ENCODE peak calls at places on chromosomes 7 and 10, in nine cellular contexts. Q is IMR-90; H is gastrocnemius medialis; K is GM23248; Y is CD8-positive, alpha-beta memory T cell; I is heart right ventricle; W is Karpas-422; O is aorta; R is cardiac muscle cell. J is an unnamed sample. For H3K27me3 and H3K4me1, the result is how much of the 10 kb centered on the place peaks cover.

GRCh38 chr10:113267616-113268015 is 285.2 kb upstream of the HABP2 start:
- DNase-seq in Q (peak), H (no peak), K (peak), Y (no peak), I (no peak), W (no peak), O (no peak), R (no peak), J (no peak)

GRCh38 chr10:109895095-109895818 is 28.1 kb downstream of the XPNPEP1 start:
- DNase-seq in Q (peak), H (peak), K (peak), Y (no peak), I (peak), W (no peak), O (peak), R (peak), J (no peak)

GRCh38 chr7:32224276-32224675 is 154.1 kb upstream of the PDE1C start:
- DNase-seq in Q (no peak), H (no peak), K (no peak), Y (no peak), I (no peak), W (no peak), O (no peak), R (no peak), J (no peak)

GRCh38 chr10:120982507-120982906 is 131.3 kb downstream of the WDR11 start:
- DNase-seq in Q (no peak), H (no peak), K (no peak), Y (no peak), I (no peak), W (no peak), O (no peak), R (no peak), J (no peak)

GRCh38 chr10:91012502-91012901 is 91.6 kb upstream of the ANKRD1 start:
- DNase-seq in Q (no peak), H (no peak), K (peak), Y (no peak), I (no peak), W (no peak), O (no peak), R (no peak), J (no peak)

GRCh38 chr7:126667742-126668366 is 584.9 kb downstream of the GRM8 start:
- DNase-seq in Q (no peak), H (no peak), K (no peak), Y (no peak), I (no peak), W (no peak), O (no peak), R (no peak), J (no peak)

GRCh38 chr10:37972396-37972795 is 4.1 kb downstream of the ZNF25 start:
- DNase-seq in Q (no peak), H (no peak), K (no peak), Y (no peak), I (no peak), W (no peak), O (no peak), R (no peak), J (no peak)

GRCh38 chr7:71883415-71883814 is 528.7 kb downstream of the CALN1 start:
- DNase-seq in Q (no peak), H (no peak), K (no peak), Y (no peak), I (no peak), W (no peak), O (no peak), R (no peak), J (no peak)

GRCh38 chr7:16926283-16926682 is 44.5 kb upstream of the AGR3 start:
- DNase-seq in Q (peak), H (no peak), K (peak), Y (no peak), I (no peak), W (peak), O (no peak), R (peak), J (no peak)

GRCh38 chr7:43431020-43431595 is 151.8 kb upstream of the STK17A start:
- DNase-seq in Q (peak), H (no peak), K (peak), Y (no peak), I (no peak), W (no peak), O (no peak), R (peak), J (no peak)

GRCh38 chr10:12729885-12730284 is 271.6 kb downstream of the CCDC3 start:
- DNase-seq in Q (no peak), H (no peak), K (no peak), Y (no peak), I (no peak), W (peak), O (no peak), R (peak), J (no peak)

GRCh38 chr7:18276380-18276779 is 219.2 kb upstream of the HDAC9 start:
- DNase-seq in Q (no peak), H (no peak), K (no peak), Y (no peak), I (no peak), W (no peak), O (no peak), R (no peak), J (no peak)

GRCh38 chr7:43942997-43943701 is 16.9 kb downstream of the UBE2D4 start:
- DNase-seq in Q (no peak), H (no peak), K (peak), Y (no peak), I (no peak), W (no peak), O (no peak), R (no peak), J (no peak)

GRCh38 chr7:54161621-54162020 is 380.6 kb upstream of the VSTM2A start:
- DNase-seq in Q (no peak), H (no peak), K (no peak), Y (no peak), I (no peak), W (no peak), O (no peak), R (no peak), J (no peak)

GRCh38 chr10:8060010-8060703 is 5.7 kb downstream of the GATA3 start:
- DNase-seq in Q (peak), H (no peak), K (peak), Y (peak), I (no peak), W (no peak), O (no peak), R (no peak), J (peak)

GRCh38 chr10:8059191-8059936 is 4.9 kb downstream of the GATA3 start:
- DNase-seq in Q (no peak), H (no peak), K (no peak), Y (no peak), I (no peak), W (no peak), O (no peak), R (no peak), J (no peak)

GRCh38 chr10:8063128-8063908 is 8.8 kb downstream of the GATA3 start:
- DNase-seq in Q (no peak), H (no peak), K (no peak), Y (no peak), I (no peak), W (no peak), O (no peak), R (no peak), J (no peak)

GRCh38 chr10:8060704-8061121 is 6.2 kb downstream of the GATA3 start:
- DNase-seq in Q (no peak), H (no peak), K (no peak), Y (no peak), I (no peak), W (no peak), O (no peak), R (no peak), J (no peak)

DNA sequence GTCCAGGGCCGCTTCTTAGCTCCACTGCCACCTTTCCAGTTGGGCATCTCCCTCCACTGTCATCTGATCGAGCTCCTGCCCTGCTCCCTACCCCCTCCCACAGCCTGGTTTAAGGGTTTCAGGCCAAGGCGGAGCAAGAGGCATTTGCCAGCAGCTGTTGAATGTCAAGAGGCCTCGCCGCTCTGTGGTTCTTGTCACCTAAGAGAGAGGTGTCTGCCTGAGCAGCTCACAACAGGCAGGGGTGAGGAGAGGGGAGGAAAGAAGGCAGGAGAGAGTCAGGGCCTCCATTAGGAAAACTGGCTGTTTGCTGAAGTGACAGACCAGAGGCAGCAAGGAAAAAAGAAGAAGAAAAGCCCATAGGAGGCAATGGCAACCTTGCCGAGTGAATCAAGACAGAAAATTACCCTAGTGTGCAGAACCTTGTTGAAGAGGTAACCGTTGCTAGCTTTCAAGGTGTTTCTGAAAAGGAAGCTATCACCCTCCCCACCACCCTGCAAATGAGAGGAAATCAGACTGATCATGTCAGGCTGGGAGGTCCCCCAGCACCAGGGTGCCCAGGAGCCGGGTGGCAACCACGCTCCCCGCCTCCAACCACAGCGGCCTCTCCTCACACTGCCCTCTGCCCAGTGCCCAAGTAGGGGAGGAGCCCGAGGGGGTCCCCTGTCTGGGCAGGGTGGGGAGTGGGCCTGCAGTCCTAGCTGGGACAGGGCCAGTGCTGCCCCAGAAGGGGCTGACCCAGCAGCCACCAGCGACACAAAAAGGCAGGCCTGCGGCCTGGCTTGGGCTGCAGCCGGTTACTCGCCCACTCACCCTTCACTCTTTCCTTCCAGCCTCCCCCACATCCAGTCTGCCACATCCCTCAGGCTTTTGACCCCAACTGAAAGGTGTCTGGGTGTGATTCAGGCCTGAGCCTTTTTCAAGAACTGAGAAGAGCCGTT is 7.1 kb downstream of the GATA3 start:
- DNase-seq in Q (no peak), H (no peak), K (no peak), Y (peak), I (no peak), W (no peak), O (no peak), R (peak), J (no peak)
- H3K27me3 ChIP-seq in Q (half or more), H (half or more), K (half or more), Y (under half), I (half or more), W (under half), O (under half), R (under half), J (under half)

GRCh38 chr7:150336746-150337145 is 4.7 kb downstream of the RARRES2 start:
- DNase-seq in Q (no peak), H (no peak), K (no peak), Y (no peak), I (no peak), W (no peak), O (no peak), R (no peak), J (no peak)
- H3K27ac ChIP-seq in Q (no peak), H (no peak), K (no peak), Y (no peak), I (no peak), W (no peak), O (no peak), R (no peak), J (no peak)

DNA sequence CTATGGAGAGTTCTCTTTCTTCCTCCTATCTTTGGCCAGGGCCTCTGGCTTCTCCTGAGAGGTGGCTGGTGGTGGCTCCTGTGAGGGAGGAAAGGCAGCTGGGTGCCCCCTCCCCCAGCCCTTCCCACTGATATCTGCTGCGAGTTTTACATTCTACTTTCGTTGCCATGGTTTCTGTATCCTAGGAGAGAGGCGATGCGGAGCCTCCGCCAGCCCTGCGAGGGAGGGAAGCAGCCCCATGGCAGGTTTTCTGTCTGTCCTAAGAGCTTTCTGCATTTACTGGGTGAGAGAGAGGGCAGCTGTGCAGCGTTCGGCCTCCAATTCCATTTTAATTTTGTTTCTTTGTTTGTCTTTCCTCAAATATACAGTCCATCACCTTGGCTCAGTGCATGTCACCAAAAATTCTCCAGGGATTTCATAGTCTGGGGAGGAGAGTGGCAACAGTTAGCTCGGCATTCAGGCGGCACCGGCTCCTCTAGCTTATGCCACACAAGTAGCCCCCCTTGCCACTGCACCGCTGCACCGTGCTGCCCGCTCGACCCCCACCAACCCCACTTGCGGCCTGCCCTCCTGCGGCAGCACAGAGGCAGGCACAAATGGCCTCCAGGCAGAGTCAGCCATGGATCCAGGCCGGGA is 20.4 kb downstream of the DNAJB12 start:
- DNase-seq in Q (peak), H (peak), K (no peak), Y (no peak), I (no peak), W (no peak), O (no peak), R (peak), J (no peak)
- H3K4me1 ChIP-seq in Q (under half), H (half or more), K (under half), Y (half or more), I (under half), W (half or more), O (under half), R (under half), J (under half)

DNA sequence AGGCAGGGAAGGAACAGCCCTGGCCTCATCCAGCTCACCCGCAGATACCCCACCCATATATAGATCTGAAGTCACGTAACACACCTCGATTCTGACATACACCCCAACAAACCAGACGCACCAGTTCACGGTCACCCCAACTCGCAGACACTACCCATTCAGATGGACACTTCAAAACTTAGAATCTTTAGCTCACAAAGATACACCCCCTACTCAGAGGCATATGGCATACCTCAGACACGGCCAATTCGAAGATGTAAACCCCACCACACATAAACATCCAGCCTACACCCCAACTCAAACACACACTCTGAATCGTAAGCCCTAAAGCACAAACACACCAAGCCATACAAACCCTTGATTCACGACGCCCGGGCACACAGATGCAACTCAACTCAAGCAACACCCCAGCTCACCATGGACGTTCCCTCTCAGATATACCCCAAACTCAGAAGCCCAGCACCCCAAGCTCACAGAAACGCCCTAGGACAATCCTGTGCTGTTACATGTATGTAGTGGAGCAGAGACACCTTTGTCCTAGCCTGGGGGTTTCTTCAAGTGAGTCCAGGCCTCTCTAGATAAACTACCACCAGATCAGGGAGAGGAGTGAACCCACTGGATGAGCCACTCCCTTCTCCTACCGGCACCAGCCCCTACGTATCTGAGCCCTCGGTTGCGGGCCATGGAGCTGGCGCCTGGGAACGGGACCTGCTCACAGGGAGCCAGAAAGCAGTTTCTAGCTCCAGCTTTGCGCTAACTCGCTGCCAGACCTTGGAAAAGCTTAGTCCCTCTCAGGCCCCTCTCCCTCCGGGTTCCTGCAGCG is 8.8 kb downstream of the PSD start:
- DNase-seq in Q (no peak), H (no peak), K (peak), Y (no peak), I (no peak), W (no peak), O (no peak), R (peak), J (no peak)
- H3K27me3 ChIP-seq in Q (half or more), H (half or more), K (under half), Y (under half), I (half or more), W (under half), O (under half), R (under half), J (half or more)

GRCh38 chr10:26528715-26529393 is 90.7 kb downstream of the APBB1IP start:
- DNase-seq in Q (no peak), H (no peak), K (no peak), Y (no peak), I (no peak), W (no peak), O (no peak), R (no peak), J (no peak)

GRCh38 chr10:26534384-26534783 is 96.2 kb downstream of the APBB1IP start:
- DNase-seq in Q (no peak), H (no peak), K (peak), Y (no peak), I (no peak), W (no peak), O (no peak), R (no peak), J (no peak)
- H3K27ac ChIP-seq in Q (no peak), H (no peak), K (no peak), Y (no peak), I (no peak), W (no peak), O (no peak), R (no peak), J (no peak)

GRCh38 chr7:131538071-131538790 is 18.2 kb downstream of the PODXL start:
- DNase-seq in Q (peak), H (peak), K (peak), Y (no peak), I (no peak), W (peak), O (peak), R (no peak), J (no peak)

GRCh38 chr7:131543298-131543697 is 13.1 kb downstream of the PODXL start:
- DNase-seq in Q (no peak), H (no peak), K (no peak), Y (no peak), I (no peak), W (no peak), O (peak), R (no peak), J (no peak)

GRCh38 chr7:131538791-131539179 is 17.6 kb downstream of the PODXL start:
- DNase-seq in Q (no peak), H (peak), K (peak), Y (no peak), I (peak), W (peak), O (peak), R (no peak), J (no peak)

GRCh38 chr7:131537581-131537980 is 18.8 kb downstream of the PODXL start:
- DNase-seq in Q (no peak), H (no peak), K (peak), Y (no peak), I (no peak), W (peak), O (peak), R (no peak), J (no peak)

DNA sequence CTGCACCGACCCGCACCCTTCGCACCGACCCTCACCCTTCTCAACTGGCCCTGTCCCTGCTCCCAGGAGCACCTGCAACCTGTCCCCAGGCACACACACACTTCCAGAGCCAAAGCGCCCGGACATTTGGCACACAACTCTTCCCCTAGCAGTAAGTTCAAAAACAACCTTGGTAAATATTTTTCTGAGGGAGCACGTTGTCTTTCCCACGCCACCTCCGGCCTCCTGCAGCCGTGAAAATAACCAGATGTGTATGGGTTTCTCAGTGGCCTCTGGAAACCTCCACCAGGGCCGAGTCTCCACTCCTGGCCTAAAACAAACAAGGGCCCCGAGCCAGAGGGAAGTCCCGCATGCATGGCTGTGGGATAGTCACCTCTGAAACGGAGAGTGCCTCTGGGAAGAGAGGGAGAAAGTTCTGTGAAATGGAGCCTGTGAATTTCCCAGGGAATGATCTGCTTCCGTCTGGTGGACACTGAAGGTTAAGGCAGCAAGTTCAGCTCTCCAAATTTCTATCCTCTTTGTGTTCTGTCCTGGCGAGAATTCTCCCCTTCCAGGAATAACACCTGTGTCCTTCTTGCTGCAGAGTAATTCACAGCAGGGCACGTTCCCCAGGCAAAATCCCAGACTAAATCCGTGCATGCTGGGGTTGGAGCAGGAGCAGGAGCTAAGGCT is 15.8 kb downstream of the PODXL start:
- DNase-seq in Q (no peak), H (peak), K (no peak), Y (no peak), I (no peak), W (no peak), O (peak), R (no peak), J (no peak)
- H3K4me1 ChIP-seq in Q (under half), H (half or more), K (under half), Y (under half), I (under half), W (under half), O (under half), R (under half), J (under half)

DNA sequence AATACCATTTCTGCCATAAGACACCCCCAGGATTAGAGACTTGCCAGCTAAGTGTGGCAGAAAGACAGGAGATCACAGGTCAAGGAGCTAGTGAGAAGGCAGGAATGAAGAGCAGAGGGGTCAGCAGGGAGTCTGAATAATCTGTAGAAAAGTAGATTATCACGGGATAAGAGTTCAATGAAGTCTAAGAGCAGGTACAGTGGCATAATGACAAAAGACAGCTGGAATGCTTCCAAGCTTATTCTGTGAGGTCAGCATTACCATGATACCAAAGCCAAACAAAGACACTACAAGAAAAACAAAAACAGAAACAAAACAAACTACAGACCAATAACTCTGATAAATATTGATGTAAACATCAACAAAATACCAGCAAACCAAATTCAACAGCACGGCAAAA is 20.8 kb downstream of the PILRA start:
- DNase-seq in Q (no peak), H (no peak), K (no peak), Y (no peak), I (no peak), W (no peak), O (no peak), R (no peak), J (no peak)
- H3K27me3 ChIP-seq in Q (half or more), H (under half), K (under half), Y (under half), I (under half), W (under half), O (under half), R (under half), J (under half)

GRCh38 chr10:11626071-11626470 is 14.6 kb upstream of the USP6NL start:
- DNase-seq in Q (no peak), H (no peak), K (no peak), Y (no peak), I (no peak), W (no peak), O (no peak), R (no peak), J (no peak)

GRCh38 chr10:11629731-11630130 is 18.3 kb upstream of the USP6NL start:
- DNase-seq in Q (no peak), H (no peak), K (no peak), Y (no peak), I (no peak), W (no peak), O (no peak), R (no peak), J (no peak)

GRCh38 chr10:11625019-11625735 is 13.7 kb upstream of the USP6NL start:
- DNase-seq in Q (no peak), H (no peak), K (no peak), Y (no peak), I (no peak), W (peak), O (no peak), R (no peak), J (no peak)
- H3K27ac ChIP-seq in Q (no peak), H (no peak), K (no peak), Y (no peak), I (no peak), W (no peak), O (no peak), R (no peak), J (no peak)

GRCh38 chr10:27741173-27742091 is 4.2 kb downstream of the MKX start:
- DNase-seq in Q (no peak), H (no peak), K (no peak), Y (no peak), I (peak), W (no peak), O (peak), R (peak), J (no peak)
- H3K4me1 ChIP-seq in Q (under half), H (under half), K (under half), Y (under half), I (under half), W (under half), O (under half), R (under half), J (under half)